ENCODE peak calls at places on chromosomes 12 and 14, in five cellular contexts. C is PC-3; U is CD4-positive, alpha-beta T cell; P is neural progenitor cell; S is brain microvascular endothelial cell. H is an unnamed sample.

GRCh38 chr12:4118017-4118510 is 155.5 kb upstream of the CCND2 start:
- DNase-seq in P (no peak), S (peak), U (no peak), C (no peak), H (no peak)

GRCh38 chr14:58805605-58806358 is 168.0 kb downstream of the DACT1 start:
- DNase-seq in C (peak), U (no peak), S (peak), P (no peak), H (no peak)

GRCh38 chr12:52798003-52798670 is 2.2 kb upstream of the KRT3 start:
- DNase-seq in U (no peak), S (no peak), C (peak), P (no peak), H (peak)

GRCh38 chr14:102654298-102654697 is 61.8 kb downstream of the RCOR1 start:
- DNase-seq in P (no peak), C (peak), U (no peak), S (no peak), H (peak)

GRCh38 chr12:76020281-76020680 is 11.3 kb downstream of the PHLDA1 start:
- DNase-seq in U (peak), P (no peak), S (peak), C (peak), H (peak)

GRCh38 chr12:12081836-12082497 is 11.2 kb downstream of the BCL2L14 start:
- DNase-seq in S (peak), U (no peak), C (peak), P (peak), H (peak)

GRCh38 chr12:69527506-69528272 is 57.5 kb downstream of the FRS2 start:
- DNase-seq in S (peak), P (no peak), U (no peak), C (peak), H (peak)

GRCh38 chr12:12807970-12808702 is 5.0 kb upstream of the DDX47 start:
- DNase-seq in S (no peak), P (no peak), U (peak), C (peak), H (no peak)

DNA sequence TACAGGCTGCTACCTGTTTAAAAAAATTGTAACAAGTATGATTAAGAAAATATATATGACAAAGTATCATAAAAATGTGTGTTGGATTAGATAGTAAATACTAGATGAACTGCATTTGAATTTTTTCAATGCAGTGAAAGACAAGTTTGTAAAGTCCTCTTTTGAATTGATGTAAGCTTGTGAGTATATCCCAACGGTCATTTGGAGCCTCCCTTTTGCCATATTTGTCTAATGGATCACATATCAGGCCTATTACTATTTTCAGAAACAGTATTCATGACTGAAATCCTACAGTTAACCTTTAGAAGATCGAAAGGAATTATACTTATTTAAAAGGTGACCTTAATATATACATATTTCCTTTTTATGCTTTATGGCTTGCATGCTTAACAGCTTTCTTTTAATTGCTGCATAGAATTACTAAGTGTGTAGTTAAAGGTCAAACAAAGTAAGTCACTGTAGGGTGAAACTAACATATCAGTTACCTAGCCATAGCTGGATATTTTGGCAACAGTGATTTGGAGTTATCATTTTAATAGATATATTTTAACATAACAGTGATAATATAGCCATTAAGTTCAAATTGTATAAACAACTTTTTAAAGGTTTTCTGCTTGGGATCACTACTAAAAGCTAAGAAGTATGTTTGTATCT is 53.6 kb downstream of the USP15 start:
- DNase-seq in S (no peak), P (no peak), C (no peak), U (no peak), H (no peak)
- H3K27ac ChIP-seq in S (no peak), P (no peak), C (no peak), U (no peak), H (no peak)

GRCh38 chr12:93802698-93803097 is 125.5 kb downstream of the CRADD start:
- DNase-seq in S (no peak), C (no peak), P (no peak), U (no peak), H (no peak)

GRCh38 chr12:93802293-93802692 is 125.1 kb downstream of the CRADD start:
- DNase-seq in P (no peak), C (no peak), S (no peak), U (no peak), H (no peak)

GRCh38 chr12:93805736-93806141 is 128.6 kb downstream of the CRADD start:
- DNase-seq in C (no peak), P (no peak), U (no peak), S (no peak), H (no peak)

GRCh38 chr12:93804392-93805179 is 127.4 kb downstream of the CRADD start:
- DNase-seq in S (no peak), P (no peak), U (no peak), C (no peak), H (peak)

DNA sequence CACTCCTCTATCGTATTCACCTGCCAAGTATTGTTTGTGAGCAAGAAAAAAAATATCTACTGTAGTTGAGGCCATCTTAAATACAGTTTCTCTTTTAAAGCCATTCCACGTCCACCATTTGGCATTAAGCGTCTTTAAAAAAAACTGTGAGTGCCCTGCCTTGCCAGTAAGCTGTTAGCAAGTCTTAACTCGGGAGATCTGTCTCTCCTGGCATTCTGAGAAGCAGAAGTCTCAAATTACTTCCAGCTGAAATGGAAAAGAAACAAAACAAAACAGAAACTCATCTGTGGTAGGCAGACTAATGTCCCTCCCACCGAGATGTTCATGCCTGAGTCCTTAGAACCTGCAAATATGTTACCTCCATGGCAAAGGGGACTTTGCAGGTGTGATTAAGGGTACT is 126.2 kb downstream of the CRADD start:
- DNase-seq in P (peak), U (no peak), C (no peak), S (no peak), H (no peak)
- H3K27ac ChIP-seq in P (no peak), U (no peak), C (no peak), S (peak), H (no peak)

GRCh38 chr14:38127356-38127755 is 80.3 kb upstream of the SSTR1 start:
- DNase-seq in P (no peak), C (no peak), U (no peak), S (no peak), H (no peak)
- H3K27ac ChIP-seq in P (no peak), C (no peak), U (no peak), S (no peak), H (no peak)

DNA sequence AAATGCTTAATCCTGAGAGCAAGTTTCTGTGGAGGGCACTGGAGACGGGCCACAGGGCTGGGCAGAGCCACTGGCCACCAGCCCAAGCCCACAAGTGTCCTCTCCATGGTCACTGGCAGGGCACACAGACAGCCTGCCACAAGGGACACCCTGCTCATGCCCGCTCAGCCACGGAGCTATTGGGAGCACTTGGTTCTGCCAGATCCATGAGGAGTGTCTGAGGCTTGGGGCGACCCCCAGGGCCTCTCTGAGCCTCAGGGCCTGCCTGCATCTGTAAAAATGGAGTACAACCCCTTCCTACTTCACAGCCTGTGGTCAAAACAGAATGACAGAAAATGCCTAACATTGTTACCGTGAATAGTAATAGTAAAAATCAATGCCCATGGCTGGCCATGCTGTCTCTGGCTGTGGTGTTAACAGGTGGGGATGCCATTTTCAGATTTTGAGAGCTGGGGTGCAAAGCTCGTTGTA is 3.2 kb downstream of the PGF start:
- DNase-seq in U (no peak), P (no peak), C (no peak), S (no peak), H (no peak)
- H3K27ac ChIP-seq in U (no peak), P (no peak), C (no peak), S (no peak), H (peak)

GRCh38 chr14:23069413-23069806 is 12.1 kb upstream of the CDH24 start:
- DNase-seq in U (no peak), P (no peak), C (no peak), S (no peak), H (no peak)
- H3K27ac ChIP-seq in U (no peak), P (peak), C (no peak), S (no peak), H (peak)

GRCh38 chr12:122903704-122904034 is 7.7 kb upstream of the VPS37B start:
- DNase-seq in S (no peak), C (no peak), U (no peak), P (no peak), H (no peak)

GRCh38 chr12:122908915-122909314 is 13.0 kb upstream of the VPS37B start:
- DNase-seq in P (no peak), S (no peak), C (peak), U (no peak), H (no peak)

GRCh38 chr12:122909442-122910288 is 13.7 kb upstream of the VPS37B start:
- DNase-seq in P (peak), C (no peak), U (no peak), S (no peak), H (no peak)
- H3K27ac ChIP-seq in P (peak), C (no peak), U (no peak), S (no peak), H (no peak)

DNA sequence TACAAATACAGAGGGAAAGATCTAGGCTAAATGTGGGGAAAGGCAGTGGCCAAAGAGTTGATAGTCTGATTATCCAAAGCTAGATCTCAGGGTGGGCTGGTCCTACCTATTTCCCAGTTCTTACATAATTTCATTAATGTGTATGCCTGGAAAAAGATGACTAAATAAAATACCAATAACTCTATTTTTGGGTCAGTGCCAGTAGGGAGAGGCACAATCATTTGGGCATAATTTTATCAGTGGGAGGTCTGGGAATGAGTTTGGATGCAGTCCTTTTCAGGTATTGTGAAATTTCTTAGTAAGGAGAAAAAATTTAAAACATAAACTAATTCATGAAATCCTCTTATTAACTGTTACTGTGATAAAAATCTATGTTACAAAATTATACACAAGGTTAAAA is 30.6 kb upstream of the CLEC14A start:
- DNase-seq in U (no peak), C (no peak), S (no peak), P (no peak), H (no peak)
- H3K27ac ChIP-seq in U (no peak), C (no peak), S (no peak), P (no peak), H (no peak)

DNA sequence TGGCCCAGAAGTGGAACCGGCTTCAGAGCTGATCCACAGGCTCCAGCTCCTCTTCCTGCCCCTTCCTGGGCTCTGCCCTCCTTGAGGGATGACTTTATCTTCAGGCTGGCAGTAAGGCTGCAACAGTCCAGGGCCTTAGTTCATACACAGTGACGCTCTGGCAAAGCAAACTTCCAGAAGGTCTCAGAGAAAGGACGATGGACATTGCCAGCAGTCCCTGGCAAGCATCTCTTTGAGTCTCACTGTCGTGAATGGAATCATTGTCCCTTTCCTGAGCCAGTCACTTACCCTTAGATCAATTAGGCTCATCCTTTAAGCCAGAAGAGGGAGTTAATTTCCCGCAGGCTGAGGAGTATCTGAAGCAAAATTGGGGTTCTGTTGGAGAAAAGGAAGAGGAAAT is 8.6 kb downstream of the AK7 start:
- DNase-seq in C (no peak), S (no peak), U (no peak), P (no peak), H (no peak)
- H3K27ac ChIP-seq in C (no peak), S (no peak), U (no peak), P (no peak), H (no peak)

GRCh38 chr12:122322501-122322900 is 56.2 kb upstream of the VPS33A start:
- DNase-seq in C (peak), U (no peak), S (no peak), P (no peak), H (no peak)

GRCh38 chr12:122323311-122324019 is 57.2 kb upstream of the VPS33A start:
- DNase-seq in C (no peak), P (no peak), U (no peak), S (no peak), H (no peak)

GRCh38 chr12:122318607-122319311 is 52.5 kb upstream of the VPS33A start:
- DNase-seq in C (peak), P (no peak), U (no peak), S (peak), H (no peak)

GRCh38 chr12:122319312-122319638 is 53.0 kb upstream of the VPS33A start:
- DNase-seq in C (no peak), U (no peak), P (no peak), S (no peak), H (no peak)
- H3K27ac ChIP-seq in C (peak), U (no peak), P (no peak), S (peak), H (no peak)

H was measured in RWPE1.